ENCODE peak calls at places on chromosomes 1 and 21, in eight cellular contexts. O, X, G, A, Y, D, F and I are unnamed samples.

GRCh38 chr1:228530086-228530758 is 43.0 kb downstream of the RNF187 start:
- DNase-seq in G (no peak), D (no peak), Y (no peak), F (peak), X (no peak), A (no peak), O (no peak), I (no peak)

GRCh38 chr1:89918127-89918793 is 76.7 kb upstream of the ZNF326 start:
- DNase-seq in O (no peak), A (no peak), G (no peak), X (no peak), F (no peak), D (no peak), Y (no peak), I (no peak)

GRCh38 chr1:117930173-117930447 is 571 bp downstream of the WDR3 start:
- DNase-seq in Y (no peak), F (no peak), O (no peak), A (no peak), X (no peak), G (no peak), D (no peak), I (no peak)

GRCh38 chr1:99751877-99752504 is 14.4 kb downstream of the FRRS1 start:
- DNase-seq in F (no peak), G (no peak), A (no peak), X (no peak), D (no peak), O (no peak), Y (no peak), I (no peak)

GRCh38 chr1:169529068-169529642 is 43.4 kb upstream of the SLC19A2 start:
- DNase-seq in A (peak), O (no peak), Y (no peak), D (peak), X (no peak), F (no peak), G (peak), I (peak)

GRCh38 chr1:31627301-31627929 is 9.9 kb downstream of the HCRTR1 start:
- DNase-seq in X (no peak), Y (no peak), D (peak), A (no peak), G (no peak), F (no peak), O (no peak), I (peak)

GRCh38 chr1:207494171-207494570 is 1.8 kb upstream of the CR1 start:
- DNase-seq in A (no peak), F (no peak), D (no peak), G (no peak), Y (no peak), O (no peak), X (no peak), I (no peak)

GRCh38 chr1:64246294-64246917 is 43.0 kb downstream of the UBE2U start:
- DNase-seq in F (no peak), Y (peak), O (peak), D (peak), X (peak), A (peak), G (peak), I (no peak)

GRCh38 chr1:53068314-53069084 is 6.5 kb downstream of the PODN start:
- DNase-seq in Y (no peak), X (no peak), G (no peak), F (no peak), D (no peak), O (no peak), A (no peak), I (no peak)

GRCh38 chr1:211625040-211625439 is 46.1 kb upstream of the SLC30A1 start:
- DNase-seq in A (peak), D (peak), Y (no peak), X (no peak), G (no peak), F (peak), O (peak), I (no peak)

DNA sequence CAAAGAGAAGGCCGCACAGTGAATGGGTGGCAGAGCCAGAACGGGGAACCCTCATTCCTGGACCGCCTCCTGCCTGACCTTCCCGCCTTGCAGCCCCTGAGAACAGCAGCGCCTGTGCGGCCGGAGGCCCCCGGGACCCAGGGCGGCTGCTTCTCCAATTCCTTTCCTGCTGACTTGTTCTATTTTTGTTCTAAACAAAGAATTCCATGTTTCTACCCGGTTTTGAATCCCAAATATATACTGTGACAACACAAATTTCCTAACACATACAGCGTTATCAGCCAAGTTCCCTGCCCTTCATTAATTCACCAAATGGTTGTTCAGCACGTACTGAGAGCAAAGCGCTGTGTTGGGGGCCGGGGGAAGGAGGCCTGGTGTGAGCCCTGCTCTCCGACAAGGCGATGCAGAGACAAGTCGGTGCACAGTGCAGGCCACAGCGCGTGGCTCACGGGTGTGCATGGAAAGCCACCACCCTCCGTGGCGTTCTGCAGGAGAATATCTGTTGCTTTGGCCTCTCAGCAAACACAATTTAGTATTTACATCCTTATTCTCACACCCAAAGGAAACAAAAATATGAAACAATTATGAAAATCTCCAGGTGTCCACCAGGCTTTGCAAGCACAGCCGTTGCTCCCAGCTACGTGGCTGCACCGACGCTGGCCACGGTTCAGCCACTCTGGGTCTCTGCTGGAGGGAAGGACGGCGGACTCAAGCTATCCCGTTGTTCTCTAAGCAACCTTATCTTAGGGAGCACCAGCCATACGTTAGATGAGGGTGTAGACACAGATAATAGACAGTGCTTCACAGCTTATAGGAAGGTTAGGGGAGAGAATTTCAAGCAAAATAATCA is 31.7 kb upstream of the COL6A2 start:
- DNase-seq in Y (no peak), A (no peak), G (no peak), D (no peak), X (no peak), O (no peak), F (peak), I (no peak)
- H3K27ac ChIP-seq in Y (no peak), A (no peak), G (no peak), D (no peak), X (peak), O (no peak), F (peak), I (peak)

DNA sequence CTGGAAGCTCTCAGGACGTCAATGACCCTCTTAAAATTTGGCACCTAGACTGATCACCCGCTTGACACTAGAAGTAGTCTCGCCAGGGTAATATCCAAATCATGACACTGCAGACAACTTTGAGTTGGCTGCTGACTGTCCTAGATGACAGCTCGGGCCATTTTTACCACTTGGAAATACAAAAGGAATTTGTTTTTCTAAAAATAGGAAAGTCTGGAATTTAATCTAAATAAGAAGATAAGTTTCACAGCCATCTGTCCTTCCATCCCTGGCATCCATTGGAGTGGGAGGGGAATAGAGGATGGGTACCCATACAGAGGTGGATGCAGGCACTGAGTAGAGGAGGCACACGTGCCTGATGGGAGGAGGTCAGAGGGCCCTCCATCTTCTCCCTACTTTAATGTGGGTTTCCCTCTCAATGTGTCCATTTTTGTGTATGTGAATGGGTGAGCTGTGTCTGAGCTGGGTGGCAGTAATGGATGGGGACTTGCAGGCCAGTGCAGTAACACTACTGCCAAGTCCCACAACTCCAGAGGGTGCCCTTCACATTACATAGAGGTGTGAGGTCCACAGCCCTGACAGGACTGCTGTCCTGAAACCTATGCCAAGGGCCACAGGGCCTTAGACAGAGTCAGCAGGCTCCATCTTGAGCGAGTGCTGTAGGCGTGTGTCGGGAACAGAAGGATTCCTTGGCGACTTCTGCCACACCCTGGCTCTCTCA is 104.8 kb upstream of the IPO9 start:
- DNase-seq in G (no peak), O (no peak), Y (no peak), D (no peak), A (no peak), F (no peak), X (no peak), I (no peak)
- H3K27ac ChIP-seq in G (peak), O (no peak), Y (peak), D (peak), A (no peak), F (peak), X (no peak), I (peak)

DNA sequence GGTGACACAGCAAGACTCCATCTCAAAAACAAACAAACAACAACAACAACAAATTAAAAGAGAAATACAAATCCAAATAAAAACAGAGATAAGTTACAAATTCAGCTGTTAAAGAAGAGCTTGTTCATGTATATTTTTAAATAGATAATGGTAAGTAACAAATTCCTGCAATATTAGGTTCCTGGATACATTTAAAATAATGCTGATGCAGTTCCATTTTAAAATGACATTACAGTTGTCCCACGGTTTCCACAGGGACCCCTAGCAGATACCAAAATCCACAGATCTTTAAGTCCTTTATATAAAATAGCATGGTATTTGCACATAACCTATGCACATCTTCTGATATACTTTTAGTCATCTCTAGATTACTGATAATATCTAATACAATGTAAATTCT is 61.5 kb downstream of the ABL2 start:
- DNase-seq in F (no peak), X (no peak), A (no peak), G (no peak), Y (no peak), O (no peak), D (no peak), I (no peak)
- H3K27ac ChIP-seq in F (no peak), X (no peak), A (no peak), G (no peak), Y (no peak), O (no peak), D (no peak), I (no peak)

DNA sequence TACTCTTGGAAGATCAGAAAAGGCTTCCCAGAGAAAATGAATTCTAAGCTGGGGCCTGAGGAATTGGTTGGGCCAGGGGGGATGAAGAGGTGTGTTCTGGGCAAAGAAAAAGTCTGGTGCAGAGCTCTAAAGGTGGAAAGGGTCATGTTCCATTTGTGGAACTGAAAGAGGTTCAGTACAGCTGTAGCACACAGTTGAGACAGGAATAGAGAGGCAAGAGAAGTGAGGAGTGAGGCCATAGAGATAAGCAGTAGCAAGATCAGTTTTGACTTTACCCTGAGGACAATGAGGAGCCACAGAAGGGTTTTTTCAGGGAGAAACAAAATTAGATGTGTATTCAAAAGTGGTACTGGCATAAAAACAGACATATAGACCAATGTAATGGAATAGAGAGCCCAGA is 30.3 kb upstream of the MUTYH start:
- DNase-seq in F (no peak), A (no peak), Y (no peak), O (no peak), G (no peak), D (no peak), X (no peak), I (no peak)
- H3K27ac ChIP-seq in F (no peak), A (no peak), Y (no peak), O (no peak), G (no peak), D (peak), X (no peak), I (no peak)

GRCh38 chr1:156399355-156400125 is 30.5 kb downstream of the RHBG start:
- DNase-seq in A (no peak), G (peak), O (no peak), X (no peak), D (no peak), Y (no peak), F (no peak), I (no peak)
- H3K27ac ChIP-seq in A (no peak), G (peak), O (no peak), X (no peak), D (no peak), Y (no peak), F (no peak), I (no peak)

GRCh38 chr1:1307908-1308755 is at the start of the genes ACAP3 and PUSL1:
- DNase-seq in X (peak), G (peak), Y (no peak), O (peak), A (peak), D (peak), F (peak), I (peak)

GRCh38 chr1:1311107-1312104 is 3.0 kb downstream of the PUSL1 start:
- DNase-seq in F (no peak), O (no peak), D (no peak), A (no peak), G (no peak), X (no peak), Y (no peak), I (no peak)

GRCh38 chr1:1310476-1311053 is 2.2 kb downstream of the PUSL1 start:
- DNase-seq in A (peak), G (no peak), Y (no peak), O (no peak), D (no peak), F (no peak), X (no peak), I (peak)

GRCh38 chr1:1308756-1309524 is 543 bp downstream of the PUSL1 start:
- DNase-seq in A (peak), X (peak), D (no peak), F (no peak), Y (no peak), G (peak), O (no peak), I (peak)

GRCh38 chr1:1309525-1310385 is 1.4 kb downstream of the PUSL1 start:
- DNase-seq in G (no peak), F (no peak), D (no peak), O (no peak), Y (no peak), A (peak), X (no peak), I (no peak)
- H3K27ac ChIP-seq in G (no peak), F (peak), D (no peak), O (peak), Y (peak), A (no peak), X (no peak), I (peak)

DNA sequence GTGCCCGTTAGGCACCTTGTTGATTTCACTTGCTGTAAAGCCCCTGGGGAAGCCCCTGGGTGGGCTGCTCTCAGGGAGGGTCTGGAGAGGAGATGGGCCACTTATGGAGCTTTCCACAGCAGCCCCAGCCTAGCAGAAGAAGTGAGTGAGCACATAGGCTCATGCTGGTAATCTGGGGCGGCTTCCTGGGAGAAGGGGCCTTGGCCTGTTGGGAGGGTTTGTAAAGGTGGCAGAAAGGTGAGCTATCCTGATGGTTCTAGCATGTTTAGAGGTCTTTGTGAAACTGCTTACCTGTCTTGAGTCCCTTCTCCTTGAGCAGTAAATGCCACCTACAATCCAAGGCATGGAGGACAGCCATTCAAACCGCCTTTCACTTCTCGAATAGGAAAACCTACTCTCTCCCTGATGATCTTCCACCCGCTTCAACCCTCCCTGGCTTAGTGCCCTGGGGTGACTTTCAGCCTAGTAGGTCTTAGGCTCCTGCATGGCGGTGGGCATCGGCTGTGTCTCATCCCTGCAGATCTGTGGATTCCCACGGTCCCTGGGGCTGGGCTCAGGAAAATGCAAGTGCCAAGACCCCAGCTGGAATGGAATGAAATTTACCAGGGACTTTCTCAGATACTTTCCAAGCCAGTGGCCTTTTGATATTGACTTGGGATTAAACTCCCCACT is 87.6 kb upstream of the SELENON start:
- DNase-seq in D (no peak), X (no peak), O (no peak), F (no peak), A (no peak), G (no peak), Y (no peak), I (no peak)
- H3K27ac ChIP-seq in D (peak), X (no peak), O (no peak), F (no peak), A (no peak), G (no peak), Y (no peak), I (no peak)

GRCh38 chr1:226882631-226883409 is 12.4 kb downstream of the PSEN2 start:
- DNase-seq in O (peak), Y (no peak), X (peak), F (no peak), D (peak), G (no peak), A (no peak), I (no peak)
- H3K27ac ChIP-seq in O (no peak), Y (no peak), X (no peak), F (no peak), D (no peak), G (no peak), A (no peak), I (peak)